ENCODE peak calls at places on chromosomes 4 and X, in nine cellular contexts. L, O, C, I, M, W, D, K and E are unnamed samples.

GRCh38 chrX:39758791-39759525 is 338.8 kb downstream of the BCOR start:
- DNase-seq in L (no peak), O (no peak), C (no peak), I (no peak), M (no peak), W (no peak), D (no peak), K (no peak), E (no peak)

GRCh38 chr4:76758290-76758882 is 139.6 kb downstream of the SOWAHB start:
- DNase-seq in L (peak; percentile 42), O (peak; percentile 71), C (no peak), I (peak; percentile 69), M (no peak), W (peak; percentile 25), D (peak; percentile 28), K (peak; percentile 78), E (peak; percentile 36)

GRCh38 chr4:52560844-52561280 is 98.2 kb downstream of the USP46 start:
- DNase-seq in L (no peak), O (no peak), C (no peak), I (no peak), M (no peak), W (no peak), D (no peak), K (no peak), E (no peak)

GRCh38 chrX:123704781-123705180 is 28.1 kb downstream of the THOC2 start:
- DNase-seq in L (no peak), O (no peak), C (no peak), I (no peak), M (no peak), W (no peak), D (no peak), K (no peak), E (no peak)

GRCh38 chrX:151974336-151975227 is at the start of gene GABRE:
- DNase-seq in L (no peak), O (peak; percentile 40), C (peak; percentile 36), I (peak; percentile 87), M (no peak), W (no peak), D (no peak), K (peak; percentile 61), E (peak; percentile 52)

GRCh38 chrX:31038585-31039326 is 33.1 kb downstream of the FTHL17 start:
- DNase-seq in L (no peak), O (peak; percentile 40), C (peak; percentile 22), I (peak; percentile 10), M (no peak), W (peak; percentile 34), D (peak; percentile 16), K (peak; percentile 24), E (peak; percentile 6)

GRCh38 chr4:163167333-163167626 is 590 bp upstream of the NAF1 start:
- DNase-seq in L (no peak), O (peak; percentile 18), C (no peak), I (no peak), M (no peak), W (no peak), D (no peak), K (peak; percentile 49), E (peak; percentile 34)

GRCh38 chr4:87353592-87353991 is 30.9 kb upstream of the HSD17B13 start:
- DNase-seq in L (peak; percentile 7), O (peak; percentile 17), C (peak; percentile 52), I (peak; percentile 23), M (peak; percentile 13), W (peak; percentile 22), D (peak; percentile 29), K (peak; percentile 67), E (no peak)

GRCh38 chrX:51747671-51748070 is 4.4 kb downstream of the GSPT2 start:
- DNase-seq in L (no peak), O (no peak), C (no peak), I (no peak), M (no peak), W (no peak), D (no peak), K (no peak), E (no peak)

GRCh38 chrX:51742586-51742985 is 656 bp upstream of the GSPT2 start:
- DNase-seq in L (no peak), O (peak; percentile 2), C (peak; percentile 16), I (no peak), M (no peak), W (no peak), D (no peak), K (no peak), E (no peak)

GRCh38 chrX:51743179-51743957 is at the start of gene GSPT2:
- DNase-seq in L (no peak), O (peak; percentile 74), C (peak; percentile 43), I (peak; percentile 32), M (peak; percentile 34), W (peak; percentile 73), D (no peak), K (peak; percentile 59), E (peak; percentile 83)
- TF ChIP-seq MAX in L (no peak), O (no peak), C (no peak), I (no peak), M (no peak), W (no peak), D (no peak), K (no peak), E (peak; percentile 74)

DNA sequence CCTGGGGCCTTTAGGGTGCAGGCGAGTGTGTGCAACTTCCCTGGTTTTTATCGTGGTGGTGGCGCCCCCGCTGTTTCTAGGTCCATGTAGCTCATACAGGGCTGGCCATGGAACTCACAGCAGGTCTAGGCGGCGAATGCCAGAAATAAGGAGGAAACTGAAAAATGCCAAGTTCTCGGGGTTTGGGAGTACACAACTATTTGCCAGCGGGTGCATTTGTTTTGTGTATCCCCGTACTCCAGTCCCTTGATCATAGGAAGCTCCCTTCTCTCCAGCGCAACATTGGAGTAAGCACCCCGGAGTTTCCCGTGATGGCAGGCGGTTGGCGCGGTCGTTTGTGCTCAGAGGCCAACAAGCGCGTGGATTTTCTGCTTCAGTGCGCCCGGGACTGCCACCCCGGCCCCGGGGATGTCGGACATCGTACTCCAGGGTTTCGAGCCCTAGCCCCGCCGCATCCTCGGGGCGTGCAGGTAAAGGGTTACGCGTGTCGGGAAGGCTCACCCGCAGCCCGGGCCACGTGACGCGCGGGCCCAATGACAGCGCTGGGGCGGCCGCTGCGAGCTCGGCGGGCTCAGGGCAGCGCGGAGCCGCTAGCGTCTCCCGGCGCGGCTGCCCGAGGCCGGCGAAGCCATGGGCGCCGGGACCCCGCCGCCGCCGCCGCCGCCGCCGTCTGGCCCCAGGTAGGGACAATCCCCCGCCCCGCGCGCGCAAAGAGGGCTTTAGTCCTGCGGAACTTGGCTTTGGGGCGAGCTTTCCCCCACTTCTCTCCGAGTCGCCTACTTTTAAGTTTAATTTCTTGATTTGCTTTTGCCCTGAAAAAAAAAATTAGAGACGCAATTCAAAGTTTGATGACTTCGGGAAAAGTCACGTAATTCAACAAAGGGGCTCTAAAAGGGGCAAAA is 209.1 kb downstream of the NWD2 start:
- DNase-seq in L (no peak), O (peak; percentile 74), C (peak; percentile 65), I (peak; percentile 56), M (no peak), W (peak; percentile 16), D (no peak), K (peak; percentile 39), E (peak; percentile 33)
- TF ChIP-seq MAX in L (no peak), O (no peak), C (peak; percentile 95), I (no peak), M (peak; percentile 41), W (no peak), D (peak; percentile 94), K (peak; percentile 76), E (peak; percentile 57)

GRCh38 chrX:15674899-15675489 is 10.4 kb upstream of the CLTRN start:
- DNase-seq in L (peak; percentile 80), O (peak; percentile 86), C (peak; percentile 75), I (peak; percentile 65), M (peak; percentile 89), W (peak; percentile 90), D (peak; percentile 76), K (peak; percentile 93), E (peak; percentile 51)

GRCh38 chrX:15674514-15674898 is 9.9 kb upstream of the CLTRN start:
- DNase-seq in L (peak; percentile 87), O (peak; percentile 86), C (peak; percentile 72), I (peak; percentile 89), M (peak; percentile 94), W (peak; percentile 89), D (peak; percentile 91), K (no peak), E (peak; percentile 84)

GRCh38 chrX:15675490-15675921 is 10.9 kb upstream of the CLTRN start:
- DNase-seq in L (peak; percentile 70), O (peak; percentile 86), C (peak; percentile 76), I (peak; percentile 72), M (no peak), W (peak; percentile 79), D (no peak), K (no peak), E (peak; percentile 54)

GRCh38 chrX:15672886-15673285 is 8.3 kb upstream of the CLTRN start:
- DNase-seq in L (no peak), O (no peak), C (no peak), I (no peak), M (no peak), W (no peak), D (no peak), K (no peak), E (no peak)

DNA sequence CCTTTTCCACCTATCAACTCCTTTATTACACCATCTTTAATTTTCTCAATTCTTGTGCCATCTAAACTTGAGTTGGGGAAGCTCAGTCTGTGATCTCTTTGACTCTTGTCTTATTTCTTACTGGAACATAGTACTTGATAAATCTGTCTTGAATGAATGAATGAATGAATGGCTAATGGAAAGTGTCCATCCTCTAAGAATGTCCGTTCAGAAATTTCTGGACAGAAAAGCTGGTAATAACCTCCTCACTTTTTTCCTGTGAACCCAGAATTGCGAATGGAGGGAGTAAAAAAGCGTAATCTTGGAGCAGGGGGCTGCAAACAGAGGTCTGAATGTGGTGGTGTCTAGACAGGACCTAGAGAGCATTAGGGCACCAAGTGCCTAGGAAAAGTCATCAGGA is 9.4 kb upstream of the CLTRN start:
- DNase-seq in L (no peak), O (no peak), C (no peak), I (no peak), M (no peak), W (no peak), D (no peak), K (no peak), E (no peak)
- TF ChIP-seq MAX in L (no peak), O (no peak), C (no peak), I (no peak), M (no peak), W (no peak), D (no peak), K (no peak), E (no peak)

GRCh38 chrX:44224760-44225159 is 118.7 kb downstream of the EFHC2 start:
- DNase-seq in L (no peak), O (no peak), C (no peak), I (no peak), M (no peak), W (no peak), D (no peak), K (no peak), E (no peak)

GRCh38 chrX:44227981-44228380 is 115.5 kb downstream of the EFHC2 start:
- DNase-seq in L (no peak), O (no peak), C (no peak), I (no peak), M (no peak), W (no peak), D (no peak), K (no peak), E (no peak)

GRCh38 chrX:44218465-44218864 is 125.0 kb downstream of the EFHC2 start:
- DNase-seq in L (no peak), O (no peak), C (no peak), I (no peak), M (no peak), W (no peak), D (no peak), K (no peak), E (no peak)

GRCh38 chrX:44225667-44226066 is 117.8 kb downstream of the EFHC2 start:
- DNase-seq in L (no peak), O (no peak), C (no peak), I (no peak), M (no peak), W (no peak), D (no peak), K (no peak), E (no peak)

GRCh38 chrX:44223150-44223549 is 120.3 kb downstream of the EFHC2 start:
- DNase-seq in L (peak; percentile 16), O (no peak), C (no peak), I (no peak), M (no peak), W (no peak), D (no peak), K (peak; percentile 1), E (no peak)
- TF ChIP-seq MAX in L (no peak), O (no peak), C (no peak), I (no peak), M (no peak), W (no peak), D (no peak), K (no peak), E (no peak)